ENCODE peak calls at places on chromosomes 7 and 10, in eight cellular contexts. Z, K, L, G, I, U, P and N are unnamed samples.

GRCh38 chr7:33745934-33746333 is 159.4 kb upstream of the BMPER start:
- DNase-seq in Z (no peak), K (no peak), L (no peak), G (no peak), I (peak), U (no peak), P (no peak), N (no peak)

GRCh38 chr7:78197447-78197846 is 398.9 kb downstream of the PHTF2 start:
- DNase-seq in Z (no peak), K (no peak), L (no peak), G (no peak), I (peak), U (peak), P (peak), N (no peak)

GRCh38 chr10:24307173-24307572 is 98.2 kb downstream of the KIAA1217 start:
- DNase-seq in Z (no peak), K (no peak), L (no peak), G (no peak), I (no peak), U (no peak), P (no peak), N (no peak)

GRCh38 chr10:101710793-101711192 is 15.8 kb upstream of the FBXW4 start:
- DNase-seq in Z (no peak), K (no peak), L (no peak), G (no peak), I (no peak), U (no peak), P (no peak), N (no peak)

GRCh38 chr10:77629775-77630565 is 7.6 kb downstream of the KCNMA1 start:
- DNase-seq in Z (no peak), K (no peak), L (no peak), G (no peak), I (peak), U (peak), P (no peak), N (no peak)

GRCh38 chr10:8898745-8899330 is 844.4 kb downstream of the GATA3 start:
- DNase-seq in Z (no peak), K (no peak), L (no peak), G (no peak), I (no peak), U (no peak), P (no peak), N (no peak)

GRCh38 chr10:566241-566885 is 123.1 kb downstream of the DIP2C start:
- DNase-seq in Z (no peak), K (no peak), L (no peak), G (no peak), I (no peak), U (no peak), P (no peak), N (no peak)

GRCh38 chr10:22183771-22184466 is 33.9 kb downstream of the EBLN1 start:
- DNase-seq in Z (no peak), K (no peak), L (no peak), G (no peak), I (peak), U (peak), P (no peak), N (no peak)

GRCh38 chr7:150404785-150405583 is 25.9 kb downstream of the ZNF775 start:
- DNase-seq in Z (peak), K (peak), L (peak), G (peak), I (peak), U (peak), P (no peak), N (peak)
- TF ChIP-seq CTCF in Z (peak), K (no peak), L (peak), G (no peak), I (no peak), U (peak), P (peak), N (peak)

GRCh38 chr7:92629779-92630178 is 39.6 kb upstream of the FAM133B start:
- DNase-seq in Z (no peak), K (no peak), L (no peak), G (no peak), I (no peak), U (no peak), P (no peak), N (no peak)
- TF ChIP-seq CTCF in Z (no peak), K (no peak), L (no peak), G (no peak), I (no peak), U (no peak), P (no peak), N (no peak)

GRCh38 chr10:84715911-84716310 is 387.5 kb downstream of the CCSER2 start:
- DNase-seq in Z (peak), K (peak), L (peak), G (peak), I (no peak), U (peak), P (no peak), N (no peak)
- TF ChIP-seq CTCF in Z (peak), K (peak), L (peak), G (peak), I (no peak), U (peak), P (peak), N (peak)

GRCh38 chr10:90959826-90960225 is 38.9 kb upstream of the ANKRD1 start:
- DNase-seq in Z (no peak), K (no peak), L (no peak), G (no peak), I (no peak), U (no peak), P (no peak), N (no peak)

GRCh38 chr10:90964781-90965462 is 44.0 kb upstream of the ANKRD1 start:
- DNase-seq in Z (no peak), K (no peak), L (no peak), G (no peak), I (peak), U (no peak), P (no peak), N (no peak)

GRCh38 chr10:90963331-90963730 is 42.4 kb upstream of the ANKRD1 start:
- DNase-seq in Z (no peak), K (no peak), L (no peak), G (no peak), I (no peak), U (no peak), P (no peak), N (no peak)

GRCh38 chr10:90958781-90959180 is 37.9 kb upstream of the ANKRD1 start:
- DNase-seq in Z (no peak), K (no peak), L (no peak), G (no peak), I (no peak), U (no peak), P (no peak), N (no peak)

DNA sequence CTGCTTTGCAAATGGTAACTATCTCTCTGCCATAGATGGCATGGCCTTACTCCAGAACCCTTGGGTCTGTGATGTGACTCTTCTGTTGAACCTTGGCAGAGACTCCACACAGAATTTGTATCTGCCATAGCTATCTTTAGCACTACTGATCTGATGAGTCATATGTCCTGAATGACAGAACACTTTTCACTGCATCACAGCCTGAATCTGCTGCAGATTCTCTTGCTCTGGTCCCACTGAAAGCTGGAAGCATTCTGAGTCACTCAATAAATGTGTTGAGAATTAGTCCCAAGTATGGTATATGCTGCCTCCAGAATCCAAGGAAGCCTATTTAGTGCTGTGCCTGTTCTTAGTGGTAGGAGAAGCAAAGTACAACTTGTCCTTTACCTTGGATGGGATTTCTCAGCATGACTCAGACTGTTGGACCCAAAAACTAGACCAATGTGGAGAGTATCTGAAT is 39.5 kb upstream of the ANKRD1 start:
- DNase-seq in Z (peak), K (no peak), L (no peak), G (no peak), I (peak), U (peak), P (peak), N (peak)
- TF ChIP-seq CTCF in Z (no peak), K (no peak), L (no peak), G (no peak), I (peak), U (peak), P (peak), N (no peak)

DNA sequence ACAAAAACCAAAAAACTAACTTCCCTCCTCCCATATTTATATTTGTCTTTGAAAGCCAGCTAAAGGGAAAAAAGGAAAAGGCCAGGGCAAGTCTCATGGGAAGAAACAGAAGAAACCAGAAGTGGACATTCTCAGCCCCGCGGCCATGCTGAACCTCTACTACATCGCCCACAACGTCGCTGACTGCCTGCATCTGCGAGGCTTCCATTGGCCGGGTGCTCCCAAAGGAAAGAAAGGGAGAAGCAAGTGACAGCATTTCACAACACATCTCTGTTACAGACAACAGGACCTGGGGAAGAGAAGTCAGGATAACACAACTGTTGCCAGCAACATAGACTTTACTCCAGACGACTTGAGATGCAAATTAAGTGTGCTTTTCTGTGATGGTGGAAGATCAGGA is 9.9 kb downstream of the SMKR1 start:
- DNase-seq in Z (no peak), K (no peak), L (no peak), G (no peak), I (no peak), U (no peak), P (no peak), N (no peak)
- TF ChIP-seq CTCF in Z (no peak), K (no peak), L (no peak), G (no peak), I (no peak), U (no peak), P (no peak), N (no peak)